ENCODE peak calls at places on chromosomes 5 and 9, in six cellular contexts. One of them, this sample, is unnamed.

GRCh38 chr9:70519912-70520724 is 105.7 kb upstream of the KLF9 start:
- DNase-seq in ureter: no peak
- DNase-seq in activated T-helper 1 cell treated with Interleukin-2 at 50 U/mL for 16 hours: no peak
- DNase-seq in CD4-positive, alpha-beta T cell: no peak
- DNase-seq in NCI-H1092 treated with DMSO at 0.1 percent for 48 hours: no peak
- DNase-seq in left cardiac atrium: no peak
- DNase-seq in this sample: no peak

GRCh38 chr5:82332889-82333619 is 54.9 kb upstream of the RPS23 start:
- DNase-seq in CD4-positive, alpha-beta T cell: no peak
- DNase-seq in left cardiac atrium: no peak
- DNase-seq in ureter: no peak
- DNase-seq in activated T-helper 1 cell treated with Interleukin-2 at 50 U/mL for 16 hours: no peak
- DNase-seq in NCI-H1092 treated with DMSO at 0.1 percent for 48 hours: no peak
- DNase-seq in this sample: no peak

GRCh38 chr5:89064054-89064453 is 181.1 kb upstream of the MEF2C start:
- DNase-seq in CD4-positive, alpha-beta T cell: no peak
- DNase-seq in left cardiac atrium: no peak
- DNase-seq in activated T-helper 1 cell treated with Interleukin-2 at 50 U/mL for 16 hours: no peak
- DNase-seq in NCI-H1092 treated with DMSO at 0.1 percent for 48 hours: no peak
- DNase-seq in ureter: no peak
- DNase-seq in this sample: no peak

GRCh38 chr5:82174128-82174918 is 103.8 kb downstream of the RPS23 start:
- DNase-seq in activated T-helper 1 cell treated with Interleukin-2 at 50 U/mL for 16 hours: peak
- DNase-seq in CD4-positive, alpha-beta T cell: peak
- DNase-seq in ureter: peak
- DNase-seq in left cardiac atrium: peak
- DNase-seq in NCI-H1092 treated with DMSO at 0.1 percent for 48 hours: peak
- DNase-seq in this sample: peak

GRCh38 chr9:3292311-3292710 is 233.5 kb downstream of the RFX3 start:
- DNase-seq in ureter: no peak
- DNase-seq in activated T-helper 1 cell treated with Interleukin-2 at 50 U/mL for 16 hours: no peak
- DNase-seq in left cardiac atrium: no peak
- DNase-seq in CD4-positive, alpha-beta T cell: no peak
- DNase-seq in NCI-H1092 treated with DMSO at 0.1 percent for 48 hours: no peak
- DNase-seq in this sample: no peak

GRCh38 chr9:93091056-93091452 is 5.0 kb upstream of the CARD19 start:
- DNase-seq in CD4-positive, alpha-beta T cell: no peak
- DNase-seq in ureter: peak
- DNase-seq in left cardiac atrium: no peak
- DNase-seq in activated T-helper 1 cell treated with Interleukin-2 at 50 U/mL for 16 hours: no peak
- DNase-seq in NCI-H1092 treated with DMSO at 0.1 percent for 48 hours: no peak
- DNase-seq in this sample: no peak

GRCh38 chr9:99294850-99295461 is 72.9 kb downstream of the SEC61B start:
- DNase-seq in activated T-helper 1 cell treated with Interleukin-2 at 50 U/mL for 16 hours: no peak
- DNase-seq in left cardiac atrium: no peak
- DNase-seq in ureter: no peak
- DNase-seq in CD4-positive, alpha-beta T cell: no peak
- DNase-seq in NCI-H1092 treated with DMSO at 0.1 percent for 48 hours: no peak
- DNase-seq in this sample: no peak

GRCh38 chr5:108655750-108656450 is 91.8 kb upstream of the FER start:
- DNase-seq in activated T-helper 1 cell treated with Interleukin-2 at 50 U/mL for 16 hours: no peak
- DNase-seq in NCI-H1092 treated with DMSO at 0.1 percent for 48 hours: no peak
- DNase-seq in CD4-positive, alpha-beta T cell: no peak
- DNase-seq in ureter: no peak
- DNase-seq in left cardiac atrium: no peak
- DNase-seq in this sample: no peak

GRCh38 chr9:126360073-126360472 is 33.4 kb downstream of the MVB12B start:
- DNase-seq in NCI-H1092 treated with DMSO at 0.1 percent for 48 hours: no peak
- DNase-seq in left cardiac atrium: no peak
- DNase-seq in ureter: no peak
- DNase-seq in CD4-positive, alpha-beta T cell: no peak
- DNase-seq in activated T-helper 1 cell treated with Interleukin-2 at 50 U/mL for 16 hours: no peak
- DNase-seq in this sample: no peak

GRCh38 chr5:137336161-137336560 is 163.0 kb downstream of the SPOCK1 start:
- DNase-seq in activated T-helper 1 cell treated with Interleukin-2 at 50 U/mL for 16 hours: no peak
- DNase-seq in CD4-positive, alpha-beta T cell: no peak
- DNase-seq in NCI-H1092 treated with DMSO at 0.1 percent for 48 hours: no peak
- DNase-seq in ureter: no peak
- DNase-seq in left cardiac atrium: no peak
- DNase-seq in this sample: no peak

GRCh38 chr5:161546463-161547301 is at the start of gene GABRB2:
- DNase-seq in NCI-H1092 treated with DMSO at 0.1 percent for 48 hours: peak
- DNase-seq in left cardiac atrium: peak
- DNase-seq in CD4-positive, alpha-beta T cell: no peak
- DNase-seq in ureter: no peak
- DNase-seq in activated T-helper 1 cell treated with Interleukin-2 at 50 U/mL for 16 hours: no peak
- DNase-seq in this sample: no peak

GRCh38 chr9:90086076-90086475 is 481.3 kb downstream of the GADD45G start:
- DNase-seq in NCI-H1092 treated with DMSO at 0.1 percent for 48 hours: no peak
- DNase-seq in CD4-positive, alpha-beta T cell: no peak
- DNase-seq in activated T-helper 1 cell treated with Interleukin-2 at 50 U/mL for 16 hours: no peak
- DNase-seq in ureter: no peak
- DNase-seq in left cardiac atrium: peak
- DNase-seq in this sample: no peak

GRCh38 chr9:95585824-95586223 is 69.1 kb upstream of the PTCH1 start:
- DNase-seq in CD4-positive, alpha-beta T cell: no peak
- DNase-seq in activated T-helper 1 cell treated with Interleukin-2 at 50 U/mL for 16 hours: no peak
- DNase-seq in left cardiac atrium: no peak
- DNase-seq in ureter: no peak
- DNase-seq in NCI-H1092 treated with DMSO at 0.1 percent for 48 hours: no peak
- DNase-seq in this sample: no peak

GRCh38 chr5:601771-602465 is 10.2 kb upstream of the CEP72 start:
- DNase-seq in left cardiac atrium: no peak
- DNase-seq in ureter: no peak
- DNase-seq in NCI-H1092 treated with DMSO at 0.1 percent for 48 hours: no peak
- DNase-seq in CD4-positive, alpha-beta T cell: no peak
- DNase-seq in activated T-helper 1 cell treated with Interleukin-2 at 50 U/mL for 16 hours: no peak
- DNase-seq in this sample: no peak

GRCh38 chr9:109708507-109708945 is 71.5 kb upstream of the PALM2AKAP2 start:
- DNase-seq in CD4-positive, alpha-beta T cell: no peak
- DNase-seq in ureter: no peak
- DNase-seq in activated T-helper 1 cell treated with Interleukin-2 at 50 U/mL for 16 hours: no peak
- DNase-seq in NCI-H1092 treated with DMSO at 0.1 percent for 48 hours: no peak
- DNase-seq in left cardiac atrium: no peak
- DNase-seq in this sample: no peak

GRCh38 chr5:146076028-146076427 is 29.3 kb downstream of the PLAC8L1 start:
- DNase-seq in NCI-H1092 treated with DMSO at 0.1 percent for 48 hours: no peak
- DNase-seq in CD4-positive, alpha-beta T cell: no peak
- DNase-seq in ureter: no peak
- DNase-seq in activated T-helper 1 cell treated with Interleukin-2 at 50 U/mL for 16 hours: no peak
- DNase-seq in left cardiac atrium: no peak
- DNase-seq in this sample: no peak

GRCh38 chr5:190366-191035 is 794 bp upstream of the LRRC14B start:
- DNase-seq in ureter: no peak
- DNase-seq in NCI-H1092 treated with DMSO at 0.1 percent for 48 hours: no peak
- DNase-seq in CD4-positive, alpha-beta T cell: no peak
- DNase-seq in left cardiac atrium: no peak
- DNase-seq in activated T-helper 1 cell treated with Interleukin-2 at 50 U/mL for 16 hours: no peak
- DNase-seq in this sample: no peak

GRCh38 chr5:146797683-146798082 is 80.9 kb downstream of the PPP2R2B start:
- DNase-seq in ureter: no peak
- DNase-seq in NCI-H1092 treated with DMSO at 0.1 percent for 48 hours: peak
- DNase-seq in activated T-helper 1 cell treated with Interleukin-2 at 50 U/mL for 16 hours: no peak
- DNase-seq in CD4-positive, alpha-beta T cell: no peak
- DNase-seq in left cardiac atrium: no peak
- DNase-seq in this sample: no peak

GRCh38 chr9:2802494-2802921 is 41.4 kb downstream of the PUM3 start:
- DNase-seq in NCI-H1092 treated with DMSO at 0.1 percent for 48 hours: no peak
- DNase-seq in ureter: no peak
- DNase-seq in left cardiac atrium: no peak
- DNase-seq in activated T-helper 1 cell treated with Interleukin-2 at 50 U/mL for 16 hours: no peak
- DNase-seq in CD4-positive, alpha-beta T cell: no peak
- DNase-seq in this sample: no peak

GRCh38 chr5:4068171-4068570 is 472.5 kb downstream of the IRX1 start:
- DNase-seq in CD4-positive, alpha-beta T cell: no peak
- DNase-seq in NCI-H1092 treated with DMSO at 0.1 percent for 48 hours: no peak
- DNase-seq in activated T-helper 1 cell treated with Interleukin-2 at 50 U/mL for 16 hours: no peak
- DNase-seq in ureter: no peak
- DNase-seq in left cardiac atrium: no peak
- DNase-seq in this sample: no peak

GRCh38 chr5:157649091-157649490 is 3.1 kb downstream of the SOX30 start:
- DNase-seq in activated T-helper 1 cell treated with Interleukin-2 at 50 U/mL for 16 hours: no peak
- DNase-seq in CD4-positive, alpha-beta T cell: no peak
- DNase-seq in NCI-H1092 treated with DMSO at 0.1 percent for 48 hours: no peak
- DNase-seq in left cardiac atrium: no peak
- DNase-seq in ureter: no peak
- DNase-seq in this sample: no peak

GRCh38 chr5:138696501-138696900 is 56.7 kb upstream of the CTNNA1 start:
- DNase-seq in ureter: no peak
- DNase-seq in NCI-H1092 treated with DMSO at 0.1 percent for 48 hours: no peak
- DNase-seq in left cardiac atrium: peak
- DNase-seq in CD4-positive, alpha-beta T cell: no peak
- DNase-seq in activated T-helper 1 cell treated with Interleukin-2 at 50 U/mL for 16 hours: no peak
- DNase-seq in this sample: no peak

GRCh38 chr5:151617841-151618710 is 26.9 kb upstream of the FAT2 start:
- DNase-seq in NCI-H1092 treated with DMSO at 0.1 percent for 48 hours: no peak
- DNase-seq in activated T-helper 1 cell treated with Interleukin-2 at 50 U/mL for 16 hours: no peak
- DNase-seq in left cardiac atrium: no peak
- DNase-seq in CD4-positive, alpha-beta T cell: no peak
- DNase-seq in ureter: no peak
- DNase-seq in this sample: no peak

This sample was measured in NK-92 treated with Interleukin-12 subunit alpha and Interleukin-12 subunit beta, amount 100 ng/mL, for 24 hours.